ENCODE peak calls at places on chromosomes 16 and 17, in seven cellular contexts. A is GM12878, N is A549, P is HCT116, U is GM12892, E is testis, S is heart left ventricle. B is an unnamed sample.

GRCh38 chr16:17471745-17472075 is 950 bp upstream of the XYLT1 start:
- DNase-seq in A (no peak), N (no peak), P (no peak), U (no peak), E (no peak), S (no peak), B (no peak)

GRCh38 chr17:66904760-66905637 is 59.5 kb upstream of the CACNG4 start:
- DNase-seq in A (no peak), N (peak; percentile 49), P (no peak), U (no peak), E (peak; percentile 60), S (peak; percentile 34), B (no peak)

GRCh38 chr16:74271879-74272278 is 24.7 kb upstream of the PSMD7 start:
- DNase-seq in A (no peak), N (no peak), P (no peak), U (no peak), E (no peak), S (no peak), B (no peak)

GRCh38 chr17:80219013-80219776 is 938 bp downstream of the SGSH start:
- DNase-seq in A (peak; percentile 66), N (peak; percentile 44), P (peak; percentile 12), U (peak; percentile 75), E (peak; percentile 73), S (peak; percentile 61), B (peak; percentile 87)

GRCh38 chr16:25108054-25108453 is 3.5 kb upstream of the LCMT1 start:
- DNase-seq in A (no peak), N (no peak), P (no peak), U (no peak), E (no peak), S (no peak), B (no peak)

GRCh38 chr17:8151641-8152111 is 528 bp downstream of the PER1 start:
- DNase-seq in A (no peak), N (no peak), P (no peak), U (no peak), E (peak; percentile 91), S (peak; percentile 92), B (peak; percentile 98)

GRCh38 chr16:1933097-1933661 is 9.8 kb downstream of the MSRB1 start:
- DNase-seq in A (no peak), N (no peak), P (no peak), U (no peak), E (no peak), S (no peak), B (no peak)

GRCh38 chr17:8314797-8315739 is 5.0 kb downstream of the ARHGEF15 start:
- DNase-seq in A (no peak), N (no peak), P (no peak), U (no peak), E (no peak), S (no peak), B (no peak)

GRCh38 chr17:9226794-9227135 is 205.5 kb downstream of the NTN1 start:
- DNase-seq in A (no peak), N (no peak), P (no peak), U (no peak), E (no peak), S (no peak), B (no peak)

GRCh38 chr17:82231562-82232321 is 2.9 kb downstream of the SLC16A3 start:
- DNase-seq in A (no peak), N (peak; percentile 78), P (no peak), U (no peak), E (peak; percentile 76), S (peak; percentile 83), B (no peak)

GRCh38 chr16:17238285-17239028 is 232.3 kb downstream of the XYLT1 start:
- DNase-seq in A (no peak), N (no peak), P (no peak), U (no peak), E (no peak), S (no peak), B (no peak)

GRCh38 chr16:2795714-2796143 is 2.5 kb upstream of the PRSS41 start:
- DNase-seq in A (no peak), N (no peak), P (no peak), U (no peak), E (no peak), S (no peak), B (no peak)

GRCh38 chr16:53816211-53816610 is 112.3 kb downstream of the FTO start:
- DNase-seq in A (no peak), N (no peak), P (no peak), U (no peak), E (no peak), S (no peak), B (no peak)

GRCh38 chr17:50661795-50662391 is 27.2 kb downstream of the ABCC3 start:
- DNase-seq in A (no peak), N (peak; percentile 100), P (peak; percentile 92), U (no peak), E (peak; percentile 34), S (peak; percentile 29), B (peak; percentile 51)

GRCh38 chr17:27296427-27296979 is 2.6 kb downstream of the WSB1 start:
- DNase-seq in A (no peak), N (peak; percentile 28), P (no peak), U (no peak), E (no peak), S (no peak), B (no peak)

GRCh38 chr17:44102845-44103622 is 20.4 kb downstream of the HDAC5 start:
- DNase-seq in A (no peak), N (no peak), P (no peak), U (no peak), E (no peak), S (peak; percentile 57), B (no peak)

GRCh38 chr17:65398036-65398787 is 163.2 kb downstream of the AXIN2 start:
- DNase-seq in A (no peak), N (no peak), P (no peak), U (no peak), E (no peak), S (no peak), B (no peak)

GRCh38 chr16:2467301-2468141 is 3.6 kb upstream of the NTN3 start:
- DNase-seq in A (no peak), N (peak; percentile 87), P (peak; percentile 41), U (no peak), E (peak; percentile 83), S (peak; percentile 75), B (peak; percentile 97)

GRCh38 chr17:82909322-82909904 is 69.6 kb upstream of the ZNF750 start:
- DNase-seq in A (no peak), N (no peak), P (no peak), U (no peak), E (no peak), S (no peak), B (no peak)

GRCh38 chr16:64983983-64984382 is 137.9 kb downstream of the CDH11 start:
- DNase-seq in A (no peak), N (no peak), P (no peak), U (no peak), E (peak; percentile 62), S (peak; percentile 65), B (no peak)

GRCh38 chr16:65547799-65548446 is 426.1 kb upstream of the CDH11 start:
- DNase-seq in A (no peak), N (no peak), P (no peak), U (no peak), E (no peak), S (no peak), B (no peak)

GRCh38 chr17:18231156-18231555 is 5.7 kb downstream of the LLGL1 start:
- DNase-seq in A (no peak), N (no peak), P (no peak), U (no peak), E (no peak), S (no peak), B (no peak)

GRCh38 chr17:8118769-8119574 is 658 bp upstream of the ALOXE3 start:
- DNase-seq in A (peak; percentile 57), N (peak; percentile 90), P (peak; percentile 65), U (peak; percentile 81), E (peak; percentile 91), S (peak; percentile 84), B (peak; percentile 88)

GRCh38 chr17:64385187-64386083 is 5.2 kb downstream of the PECAM1 start:
- DNase-seq in A (peak; percentile 66), N (peak; percentile 53), P (peak; percentile 46), U (no peak), E (peak; percentile 82), S (peak; percentile 58), B (no peak)

GRCh38 chr17:49676276-49676868 is 1.5 kb downstream of the SPOP start:
- DNase-seq in A (peak; percentile 85), N (no peak), P (no peak), U (peak; percentile 58), E (no peak), S (no peak), B (no peak)

GRCh38 chr16:927406-927805 is 43.4 kb downstream of the LMF1 start:
- DNase-seq in A (no peak), N (no peak), P (no peak), U (no peak), E (no peak), S (no peak), B (no peak)

GRCh38 chr17:869067-869466 is 86.9 kb downstream of the MRM3 start:
- DNase-seq in A (no peak), N (no peak), P (no peak), U (no peak), E (peak; percentile 75), S (no peak), B (peak; percentile 89)
- TF ChIP-seq POLR2A in A (no peak), N (no peak), P (no peak), U (no peak), E (no peak), S (no peak), B (no peak)

GRCh38 chr17:75271233-75271954 is 363 bp upstream of the MIF4GD start:
- DNase-seq in A (no peak), N (peak; percentile 91), P (no peak), U (peak; percentile 96), E (peak; percentile 84), S (peak; percentile 85), B (peak; percentile 58)
- TF ChIP-seq POLR2A in A (peak; percentile 79), N (peak; percentile 78), P (peak; percentile 79), U (peak; percentile 62), E (no peak), S (no peak), B (no peak)

GRCh38 chr17:39568710-39569109 is 39.0 kb downstream of the NEUROD2 start:
- DNase-seq in A (no peak), N (no peak), P (no peak), U (no peak), E (no peak), S (no peak), B (no peak)

GRCh38 chr17:39579318-39580081 is 28.2 kb downstream of the NEUROD2 start:
- DNase-seq in A (no peak), N (no peak), P (no peak), U (no peak), E (no peak), S (peak; percentile 84), B (no peak)

GRCh38 chr17:39576187-39576586 is 31.5 kb downstream of the NEUROD2 start:
- DNase-seq in A (no peak), N (peak; percentile 80), P (peak; percentile 6), U (no peak), E (no peak), S (no peak), B (no peak)

GRCh38 chr17:39578272-39578671 is 29.4 kb downstream of the NEUROD2 start:
- DNase-seq in A (no peak), N (no peak), P (no peak), U (no peak), E (no peak), S (no peak), B (no peak)

GRCh38 chr17:39573447-39574298 is 34.0 kb downstream of the NEUROD2 start:
- DNase-seq in A (no peak), N (peak; percentile 95), P (peak; percentile 27), U (peak; percentile 73), E (peak; percentile 85), S (peak; percentile 81), B (peak; percentile 94)
- TF ChIP-seq POLR2A in A (no peak), N (peak; percentile 44), P (no peak), U (no peak), E (no peak), S (no peak), B (no peak)

GRCh38 chr17:57440522-57441269 is 184.4 kb downstream of the MSI2 start:
- DNase-seq in A (peak; percentile 63), N (peak; percentile 59), P (peak; percentile 76), U (peak; percentile 48), E (peak; percentile 83), S (peak; percentile 83), B (peak; percentile 89)
- TF ChIP-seq POLR2A in A (no peak), N (no peak), P (no peak), U (no peak), E (no peak), S (no peak), B (no peak)